ENCODE peak calls at places on chromosomes 6 and 20, in four cellular contexts. F is mucosa of descending colon, Y is bronchial epithelial cell, N is mesothelial cell of epicardium. H is an unnamed sample.

GRCh38 chr20:50041238-50041915 is 58.6 kb downstream of the SNAI1 start:
- DNase-seq in Y (no peak), F (peak; percentile 40), N (no peak), H (no peak)

GRCh38 chr6:168583126-168583525 is 142.1 kb downstream of the SMOC2 start:
- DNase-seq in N (no peak), F (no peak), Y (no peak), H (no peak)

GRCh38 chr6:36755435-36756348 is 58.1 kb downstream of the RAB44 start:
- DNase-seq in Y (peak; percentile 86), F (no peak), N (no peak), H (peak; percentile 85)

GRCh38 chr6:24766685-24767462 is 7.9 kb upstream of the GMNN start:
- DNase-seq in F (no peak), N (no peak), Y (peak; percentile 56), H (peak; percentile 62)

GRCh38 chr20:35305682-35306556 is 13.7 kb upstream of the FAM83C start:
- DNase-seq in F (no peak), Y (peak; percentile 99), N (no peak), H (peak; percentile 100)

GRCh38 chr6:133568970-133569889 is 319.7 kb upstream of the TCF21 start:
- DNase-seq in F (no peak), N (no peak), Y (peak; percentile 95), H (peak; percentile 90)

GRCh38 chr6:160071805-160072687 is 49.6 kb upstream of the SLC22A1 start:
- DNase-seq in N (no peak), Y (peak; percentile 5), F (no peak), H (peak; percentile 9)

GRCh38 chr6:46549155-46549554 is 57.9 kb upstream of the RCAN2 start:
- DNase-seq in N (no peak), Y (peak; percentile 4), F (no peak), H (no peak)

GRCh38 chr6:96913621-96914020 is 10.9 kb upstream of the KLHL32 start:
- DNase-seq in N (no peak), Y (no peak), F (no peak), H (no peak)

GRCh38 chr6:25913741-25914140 is 16.8 kb downstream of the SLC17A2 start:
- DNase-seq in N (no peak), F (no peak), Y (no peak), H (no peak)

GRCh38 chr6:84515082-84515481 is 249.3 kb downstream of the TBX18 start:
- DNase-seq in N (no peak), Y (no peak), F (no peak), H (no peak)

H was measured in PC-3.